ENCODE peak calls at places on chromosomes 1 and 21, in five cellular contexts. One of them, this sample, is unnamed.

GRCh38 chr1:161998811-161999210 is 24.9 kb downstream of the OLFML2B start:
- DNase-seq in left ventricle myocardium superior: no peak
- DNase-seq in RPMI7951: peak
- DNase-seq in Caki2: peak
- DNase-seq in IMR-90: no peak
- DNase-seq in this sample: no peak

GRCh38 chr1:25063591-25064416 is 133.7 kb upstream of the RUNX3 start:
- DNase-seq in RPMI7951: peak
- DNase-seq in Caki2: no peak
- DNase-seq in left ventricle myocardium superior: no peak
- DNase-seq in IMR-90: no peak
- DNase-seq in this sample: no peak

GRCh38 chr1:47881505-47882442 is 115.4 kb downstream of the TRABD2B start:
- DNase-seq in Caki2: no peak
- DNase-seq in IMR-90: peak
- DNase-seq in left ventricle myocardium superior: no peak
- DNase-seq in RPMI7951: peak
- DNase-seq in this sample: no peak

GRCh38 chr1:169484683-169485426 is 889 bp downstream of the SLC19A2 start:
- DNase-seq in IMR-90: peak
- DNase-seq in left ventricle myocardium superior: peak
- DNase-seq in RPMI7951: peak
- DNase-seq in Caki2: no peak
- DNase-seq in this sample: peak

GRCh38 chr1:227951624-227952373 is 4.1 kb upstream of the WNT9A start:
- DNase-seq in Caki2: no peak
- DNase-seq in RPMI7951: peak
- DNase-seq in left ventricle myocardium superior: no peak
- DNase-seq in IMR-90: no peak
- DNase-seq in this sample: no peak

GRCh38 chr1:232509570-232509969 is 120.4 kb downstream of the SIPA1L2 start:
- DNase-seq in left ventricle myocardium superior: peak
- DNase-seq in Caki2: peak
- DNase-seq in RPMI7951: peak
- DNase-seq in IMR-90: peak
- DNase-seq in this sample: no peak

GRCh38 chr1:147717706-147718097 is 42.7 kb downstream of the GJA5 start:
- DNase-seq in IMR-90: no peak
- DNase-seq in Caki2: peak
- DNase-seq in left ventricle myocardium superior: no peak
- DNase-seq in RPMI7951: no peak
- DNase-seq in this sample: no peak

GRCh38 chr1:216119600-216119999 is 303.6 kb downstream of the USH2A start:
- DNase-seq in Caki2: peak
- DNase-seq in RPMI7951: no peak
- DNase-seq in IMR-90: peak
- DNase-seq in left ventricle myocardium superior: no peak
- DNase-seq in this sample: no peak

GRCh38 chr1:214192825-214193643 is 87.9 kb upstream of the SMYD2 start:
- DNase-seq in left ventricle myocardium superior: no peak
- DNase-seq in IMR-90: no peak
- DNase-seq in RPMI7951: no peak
- DNase-seq in Caki2: no peak
- DNase-seq in this sample: no peak

GRCh38 chr21:28684351-28684750 is 308.3 kb downstream of the LTN1 start:
- DNase-seq in RPMI7951: no peak
- DNase-seq in IMR-90: no peak
- DNase-seq in left ventricle myocardium superior: no peak
- DNase-seq in Caki2: no peak
- DNase-seq in this sample: no peak

GRCh38 chr1:94084085-94084484 is 36.9 kb downstream of the ABCA4 start:
- DNase-seq in left ventricle myocardium superior: no peak
- DNase-seq in Caki2: no peak
- DNase-seq in IMR-90: no peak
- DNase-seq in RPMI7951: no peak
- DNase-seq in this sample: no peak

GRCh38 chr1:38991638-38992449 is 768 bp downstream of the AKIRIN1 start:
- DNase-seq in Caki2: peak
- DNase-seq in RPMI7951: peak
- DNase-seq in left ventricle myocardium superior: peak
- DNase-seq in IMR-90: no peak
- DNase-seq in this sample: no peak

GRCh38 chr1:115613767-115614166 is 28.0 kb upstream of the VANGL1 start:
- DNase-seq in IMR-90: no peak
- DNase-seq in left ventricle myocardium superior: no peak
- DNase-seq in RPMI7951: no peak
- DNase-seq in Caki2: no peak
- DNase-seq in this sample: no peak

This sample was measured in iPS DF 6.9.